ENCODE peak calls at places on chromosomes 7 and 10, in six cellular contexts. One of them, this sample, is unnamed.

GRCh38 chr10:93124580-93125318 is 51.1 kb downstream of the CYP26A1 start:
- DNase-seq in memory B cell: no peak
- DNase-seq in heart right ventricle: no peak
- DNase-seq in activated naive CD4-positive, alpha-beta T cell: no peak
- DNase-seq in HEK293T: no peak
- DNase-seq in A172: peak; percentile 14
- DNase-seq in this sample: no peak

GRCh38 chr10:31121797-31122586 is 90.3 kb upstream of the ZNF438 start:
- DNase-seq in heart right ventricle: no peak
- DNase-seq in memory B cell: no peak
- DNase-seq in HEK293T: no peak
- DNase-seq in A172: no peak
- DNase-seq in activated naive CD4-positive, alpha-beta T cell: no peak
- DNase-seq in this sample: no peak

GRCh38 chr7:138886501-138886917 is 88.5 kb upstream of the ATP6V0A4 start:
- DNase-seq in memory B cell: peak; percentile 52
- DNase-seq in activated naive CD4-positive, alpha-beta T cell: no peak
- DNase-seq in A172: peak; percentile 53
- DNase-seq in HEK293T: peak; percentile 65
- DNase-seq in heart right ventricle: no peak
- DNase-seq in this sample: peak; percentile 34

GRCh38 chr7:45401851-45402250 is 172.3 kb upstream of the ADCY1 start:
- DNase-seq in A172: no peak
- DNase-seq in activated naive CD4-positive, alpha-beta T cell: no peak
- DNase-seq in memory B cell: no peak
- DNase-seq in heart right ventricle: no peak
- DNase-seq in HEK293T: no peak
- DNase-seq in this sample: no peak

GRCh38 chr7:83005410-83005809 is 157.3 kb downstream of the PCLO start:
- DNase-seq in HEK293T: no peak
- DNase-seq in memory B cell: no peak
- DNase-seq in activated naive CD4-positive, alpha-beta T cell: no peak
- DNase-seq in A172: peak; percentile 10
- DNase-seq in heart right ventricle: no peak
- DNase-seq in this sample: no peak

GRCh38 chr7:80039255-80039884 is 95.3 kb upstream of the GNAI1 start:
- DNase-seq in activated naive CD4-positive, alpha-beta T cell: no peak
- DNase-seq in heart right ventricle: no peak
- DNase-seq in memory B cell: no peak
- DNase-seq in HEK293T: no peak
- DNase-seq in A172: no peak
- DNase-seq in this sample: no peak

GRCh38 chr10:62250594-62251198 is 17.9 kb downstream of the RTKN2 start:
- DNase-seq in A172: peak; percentile 94
- DNase-seq in memory B cell: no peak
- DNase-seq in heart right ventricle: no peak
- DNase-seq in HEK293T: no peak
- DNase-seq in activated naive CD4-positive, alpha-beta T cell: no peak
- DNase-seq in this sample: no peak

GRCh38 chr10:27470890-27471289 is 33.2 kb upstream of the RAB18 start:
- DNase-seq in activated naive CD4-positive, alpha-beta T cell: no peak
- DNase-seq in memory B cell: no peak
- DNase-seq in heart right ventricle: no peak
- DNase-seq in A172: no peak
- DNase-seq in HEK293T: no peak
- DNase-seq in this sample: no peak

GRCh38 chr10:94443549-94443948 is 41.2 kb downstream of the TBC1D12 start:
- DNase-seq in heart right ventricle: no peak
- DNase-seq in activated naive CD4-positive, alpha-beta T cell: no peak
- DNase-seq in memory B cell: no peak
- DNase-seq in A172: no peak
- DNase-seq in HEK293T: no peak
- DNase-seq in this sample: no peak

GRCh38 chr10:68043030-68043429 is 32.1 kb downstream of the HERC4 start:
- DNase-seq in HEK293T: no peak
- DNase-seq in A172: no peak
- DNase-seq in activated naive CD4-positive, alpha-beta T cell: no peak
- DNase-seq in memory B cell: no peak
- DNase-seq in heart right ventricle: no peak
- DNase-seq in this sample: no peak

GRCh38 chr7:148850564-148850963 is 33.5 kb downstream of the EZH2 start:
- DNase-seq in heart right ventricle: no peak
- DNase-seq in A172: no peak
- DNase-seq in HEK293T: no peak
- DNase-seq in activated naive CD4-positive, alpha-beta T cell: no peak
- DNase-seq in memory B cell: no peak
- DNase-seq in this sample: no peak

GRCh38 chr10:113690749-113691148 is 11.0 kb downstream of the CASP7 start:
- DNase-seq in activated naive CD4-positive, alpha-beta T cell: no peak
- DNase-seq in A172: no peak
- DNase-seq in HEK293T: no peak
- DNase-seq in memory B cell: no peak
- DNase-seq in heart right ventricle: no peak
- DNase-seq in this sample: no peak

GRCh38 chr7:110839866-110840265 is 251.1 kb upstream of the LRRN3 start:
- DNase-seq in memory B cell: no peak
- DNase-seq in A172: no peak
- DNase-seq in activated naive CD4-positive, alpha-beta T cell: no peak
- DNase-seq in HEK293T: peak; percentile 11
- DNase-seq in heart right ventricle: no peak
- DNase-seq in this sample: peak; percentile 62

GRCh38 chr10:37067576-37067975 is 57.8 kb upstream of the ANKRD30A start:
- DNase-seq in A172: peak; percentile 33
- DNase-seq in memory B cell: no peak
- DNase-seq in HEK293T: no peak
- DNase-seq in heart right ventricle: no peak
- DNase-seq in activated naive CD4-positive, alpha-beta T cell: no peak
- DNase-seq in this sample: no peak

GRCh38 chr7:26390016-26390415 is 98.4 kb downstream of the SNX10 start:
- DNase-seq in heart right ventricle: no peak
- DNase-seq in activated naive CD4-positive, alpha-beta T cell: no peak
- DNase-seq in A172: no peak
- DNase-seq in memory B cell: no peak
- DNase-seq in HEK293T: no peak
- DNase-seq in this sample: no peak

GRCh38 chr7:96080021-96080420 is 241.9 kb downstream of the SLC25A13 start:
- DNase-seq in memory B cell: no peak
- DNase-seq in A172: no peak
- DNase-seq in HEK293T: no peak
- DNase-seq in heart right ventricle: no peak
- DNase-seq in activated naive CD4-positive, alpha-beta T cell: no peak
- DNase-seq in this sample: no peak

GRCh38 chr10:76049581-76050290 is 618.3 kb downstream of the LRMDA start:
- DNase-seq in memory B cell: no peak
- DNase-seq in activated naive CD4-positive, alpha-beta T cell: no peak
- DNase-seq in heart right ventricle: no peak
- DNase-seq in A172: no peak
- DNase-seq in HEK293T: no peak
- DNase-seq in this sample: no peak

GRCh38 chr7:64558323-64558705 is 4.6 kb downstream of the ZNF680 start:
- DNase-seq in heart right ventricle: no peak
- DNase-seq in A172: no peak
- DNase-seq in HEK293T: no peak
- DNase-seq in memory B cell: no peak
- DNase-seq in activated naive CD4-positive, alpha-beta T cell: no peak
- DNase-seq in this sample: no peak

GRCh38 chr7:22572937-22573336 is 72.9 kb upstream of the STEAP1B start:
- DNase-seq in activated naive CD4-positive, alpha-beta T cell: no peak
- DNase-seq in memory B cell: no peak
- DNase-seq in A172: peak; percentile 91
- DNase-seq in heart right ventricle: no peak
- DNase-seq in HEK293T: no peak
- DNase-seq in this sample: no peak

GRCh38 chr7:99559276-99559915 is 954 bp downstream of the ZNF655 start:
- DNase-seq in heart right ventricle: no peak
- DNase-seq in memory B cell: no peak
- DNase-seq in activated naive CD4-positive, alpha-beta T cell: no peak
- DNase-seq in A172: no peak
- DNase-seq in HEK293T: no peak
- DNase-seq in this sample: no peak

GRCh38 chr10:94423627-94424026 is 21.3 kb downstream of the TBC1D12 start:
- DNase-seq in activated naive CD4-positive, alpha-beta T cell: no peak
- DNase-seq in A172: peak; percentile 18
- DNase-seq in heart right ventricle: no peak
- DNase-seq in memory B cell: no peak
- DNase-seq in HEK293T: no peak
- DNase-seq in this sample: no peak

GRCh38 chr7:36289833-36290661 is 99.6 kb upstream of the ANLN start:
- DNase-seq in activated naive CD4-positive, alpha-beta T cell: no peak
- DNase-seq in HEK293T: no peak
- DNase-seq in memory B cell: no peak
- DNase-seq in A172: peak; percentile 39
- DNase-seq in heart right ventricle: no peak
- DNase-seq in this sample: no peak

GRCh38 chr10:90847436-90847835 is 10.4 kb downstream of the HTR7 start:
- DNase-seq in HEK293T: no peak
- DNase-seq in A172: peak; percentile 38
- DNase-seq in activated naive CD4-positive, alpha-beta T cell: no peak
- DNase-seq in heart right ventricle: no peak
- DNase-seq in memory B cell: no peak
- DNase-seq in this sample: no peak

GRCh38 chr10:128116851-128117615 is 9.2 kb downstream of the MKI67 start:
- DNase-seq in heart right ventricle: no peak
- DNase-seq in A172: no peak
- DNase-seq in activated naive CD4-positive, alpha-beta T cell: no peak
- DNase-seq in HEK293T: no peak
- DNase-seq in memory B cell: no peak
- DNase-seq in this sample: no peak

GRCh38 chr7:51187941-51188340 is 128.7 kb downstream of the COBL start:
- DNase-seq in activated naive CD4-positive, alpha-beta T cell: no peak
- DNase-seq in heart right ventricle: peak; percentile 47
- DNase-seq in A172: no peak
- DNase-seq in memory B cell: no peak
- DNase-seq in HEK293T: peak; percentile 57
- DNase-seq in this sample: peak; percentile 81

GRCh38 chr7:23618241-23618640 is 21.1 kb downstream of the CCDC126 start:
- DNase-seq in HEK293T: no peak
- DNase-seq in A172: peak; percentile 37
- DNase-seq in activated naive CD4-positive, alpha-beta T cell: no peak
- DNase-seq in heart right ventricle: no peak
- DNase-seq in memory B cell: no peak
- DNase-seq in this sample: no peak

GRCh38 chr7:131898418-131898817 is 342.0 kb upstream of the PODXL start:
- DNase-seq in activated naive CD4-positive, alpha-beta T cell: no peak
- DNase-seq in memory B cell: no peak
- DNase-seq in heart right ventricle: no peak
- DNase-seq in HEK293T: no peak
- DNase-seq in A172: peak; percentile 76
- DNase-seq in this sample: no peak

GRCh38 chr7:54813398-54813797 is 54.4 kb upstream of the SEC61G start:
- DNase-seq in activated naive CD4-positive, alpha-beta T cell: no peak
- DNase-seq in memory B cell: no peak
- DNase-seq in heart right ventricle: peak; percentile 30
- DNase-seq in HEK293T: no peak
- DNase-seq in A172: no peak
- DNase-seq in this sample: no peak

GRCh38 chr10:87761892-87762291 is 56.1 kb downstream of the ATAD1 start:
- DNase-seq in memory B cell: no peak
- DNase-seq in A172: peak; percentile 72
- DNase-seq in activated naive CD4-positive, alpha-beta T cell: no peak
- DNase-seq in HEK293T: no peak
- DNase-seq in heart right ventricle: no peak
- DNase-seq in this sample: no peak

GRCh38 chr7:146319625-146320024 is 203.0 kb downstream of the CNTNAP2 start:
- DNase-seq in memory B cell: no peak
- DNase-seq in activated naive CD4-positive, alpha-beta T cell: no peak
- DNase-seq in HEK293T: no peak
- DNase-seq in heart right ventricle: no peak
- DNase-seq in A172: no peak
- DNase-seq in this sample: no peak

GRCh38 chr10:93462371-93462770 is 19.8 kb downstream of the MYOF start:
- DNase-seq in heart right ventricle: no peak
- DNase-seq in HEK293T: no peak
- DNase-seq in memory B cell: no peak
- DNase-seq in A172: no peak
- DNase-seq in activated naive CD4-positive, alpha-beta T cell: no peak
- DNase-seq in this sample: no peak

GRCh38 chr10:119516381-119517234 is 25.9 kb downstream of the RGS10 start:
- DNase-seq in A172: peak; percentile 81
- DNase-seq in heart right ventricle: no peak
- DNase-seq in activated naive CD4-positive, alpha-beta T cell: peak; percentile 19
- DNase-seq in HEK293T: peak; percentile 25
- DNase-seq in memory B cell: peak; percentile 34
- DNase-seq in this sample: no peak

GRCh38 chr10:122464575-122464974 is 3.2 kb downstream of the HTRA1 start:
- DNase-seq in HEK293T: no peak
- DNase-seq in heart right ventricle: peak; percentile 44
- DNase-seq in memory B cell: no peak
- DNase-seq in A172: no peak
- DNase-seq in activated naive CD4-positive, alpha-beta T cell: no peak
- DNase-seq in this sample: no peak

GRCh38 chr10:5615263-5615820 is 51.1 kb downstream of the ASB13 start:
- DNase-seq in HEK293T: no peak
- DNase-seq in heart right ventricle: no peak
- DNase-seq in A172: no peak
- DNase-seq in memory B cell: no peak
- DNase-seq in activated naive CD4-positive, alpha-beta T cell: no peak
- DNase-seq in this sample: no peak